ENCODE peak calls at places on chromosomes 1 and 21, in five cellular contexts. E, H, R, Y and G are unnamed samples.
A peak's percentile ranks its signal among the peaks of the same experiment; 100 is the strongest.

GRCh38 chr1:195886000-195886399 is 722.2 kb downstream of the KCNT2 start:
- DNase-seq in E (no peak), H (no peak), Y (no peak), R (no peak), G (no peak)

GRCh38 chr1:114078116-114078515 is 75.6 kb downstream of the SYT6 start:
- DNase-seq in R (no peak), E (no peak), H (peak; percentile 41), Y (no peak), G (no peak)

GRCh38 chr1:6280761-6281451 is 20.0 kb upstream of the GPR153 start:
- DNase-seq in E (no peak), H (no peak), Y (no peak), R (no peak), G (no peak)

GRCh38 chr1:246679211-246680177 is 44.7 kb upstream of the SCCPDH start:
- DNase-seq in H (no peak), R (no peak), E (no peak), Y (no peak), G (no peak)

GRCh38 chr1:212485895-212486590 is 53.3 kb downstream of the NENF start:
- DNase-seq in E (peak; percentile 97), H (no peak), Y (peak; percentile 38), R (peak; percentile 91), G (peak; percentile 95)

GRCh38 chr1:15788624-15789301 is 18.7 kb downstream of the UQCRHL start:
- DNase-seq in E (peak; percentile 75), R (no peak), Y (no peak), H (no peak), G (peak; percentile 47)

GRCh38 chr1:221397141-221397540 is 344.7 kb downstream of the DUSP10 start:
- DNase-seq in E (no peak), H (no peak), R (no peak), Y (no peak), G (no peak)

GRCh38 chr1:12405325-12406217 is 175.7 kb downstream of the VPS13D start:
- DNase-seq in E (peak; percentile 36), H (no peak), R (no peak), Y (no peak), G (peak; percentile 30)

GRCh38 chr1:94621392-94621791 is 79.8 kb upstream of the F3 start:
- DNase-seq in R (no peak), Y (no peak), E (peak; percentile 52), H (no peak), G (peak; percentile 37)

GRCh38 chr1:15350551-15351200 is 59.0 kb upstream of the EFHD2 start:
- DNase-seq in E (no peak), Y (no peak), R (no peak), H (no peak), G (no peak)

GRCh38 chr1:231867607-231868006 is 241.0 kb downstream of the DISC1 start:
- DNase-seq in Y (no peak), H (no peak), R (no peak), E (peak; percentile 49), G (no peak)

GRCh38 chr1:22184892-22185612 is 42.2 kb upstream of the WNT4 start:
- DNase-seq in E (no peak), R (no peak), Y (no peak), H (no peak), G (peak; percentile 10)

GRCh38 chr1:103180660-103181059 is 72.3 kb upstream of the COL11A1 start:
- DNase-seq in R (no peak), E (peak; percentile 72), Y (no peak), H (no peak), G (peak; percentile 71)

GRCh38 chr1:112618114-112618720 is 724 bp downstream of the ST7L start:
- DNase-seq in H (no peak), E (peak; percentile 44), R (no peak), Y (no peak), G (peak; percentile 46)

GRCh38 chr1:109895720-109896504 is 14.7 kb upstream of the CSF1 start:
- DNase-seq in R (no peak), E (peak; percentile 65), H (peak; percentile 79), Y (no peak), G (peak; percentile 49)

GRCh38 chr1:97826820-97827219 is 94.0 kb downstream of the DPYD start:
- DNase-seq in R (no peak), Y (no peak), E (no peak), H (no peak), G (no peak)

GRCh38 chr1:54312874-54313316 is 93.3 kb downstream of the SSBP3 start:
- DNase-seq in H (no peak), Y (no peak), R (no peak), E (peak; percentile 77), G (peak; percentile 72)

GRCh38 chr1:54317084-54317483 is 89.1 kb downstream of the SSBP3 start:
- DNase-seq in R (no peak), Y (no peak), E (peak; percentile 42), H (no peak), G (no peak)

GRCh38 chr1:54311506-54311905 is 94.7 kb downstream of the SSBP3 start:
- DNase-seq in R (no peak), H (no peak), Y (no peak), E (peak; percentile 33), G (no peak)

GRCh38 chr1:54318415-54318814 is 87.8 kb downstream of the SSBP3 start:
- DNase-seq in R (no peak), H (no peak), Y (no peak), E (no peak), G (no peak)

GRCh38 chr1:54314691-54315455 is 91.3 kb downstream of the SSBP3 start:
- DNase-seq in Y (no peak), E (no peak), H (no peak), R (no peak), G (no peak)
- H3K4me3 ChIP-seq in Y (no peak overlapping the region), E (no peak overlapping the region), H (no peak overlapping the region), R (no peak overlapping the region), G (no peak overlapping the region)

DNA sequence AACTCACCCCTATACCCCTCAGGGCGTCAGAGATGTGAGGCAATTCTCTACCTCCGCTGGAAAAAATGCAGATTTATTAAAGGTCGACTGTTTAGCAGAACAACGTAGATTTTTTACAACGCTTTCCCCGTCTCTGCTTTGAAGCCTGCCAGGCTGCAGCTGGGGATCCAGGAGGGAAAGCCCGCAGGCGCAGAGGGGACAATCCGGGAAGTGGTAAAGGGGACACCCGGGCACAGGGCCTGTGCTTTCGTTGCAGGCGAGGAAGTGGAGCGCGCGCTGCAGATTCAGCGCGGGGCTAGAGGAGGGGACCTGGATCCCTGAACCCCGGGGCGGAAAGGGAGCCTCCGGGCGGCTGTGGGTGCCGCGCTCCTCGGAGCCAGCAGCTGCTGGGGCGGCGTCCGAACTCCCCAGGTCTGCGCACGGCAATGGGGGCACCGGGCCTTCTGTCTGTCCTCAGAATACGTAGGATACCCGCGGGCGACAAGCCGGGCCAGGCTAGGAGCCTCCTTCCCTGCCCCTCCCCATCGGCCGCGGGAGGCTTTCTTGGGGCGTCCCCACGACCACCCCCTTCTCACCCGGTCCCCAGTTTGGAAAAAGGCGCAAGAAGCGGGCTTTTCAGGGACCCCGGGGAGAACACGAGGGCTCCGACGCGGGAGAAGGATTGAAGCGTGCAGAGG is 5.5 kb downstream of the SIM2 start:
- DNase-seq in R (no peak), E (peak; percentile 4), Y (no peak), H (no peak), G (no peak)
- H3K4me3 ChIP-seq in R (no peak overlapping the region), E (peak overlapping the region; percentile 39), Y (no peak overlapping the region), H (peak overlapping the region; percentile 63), G (no peak overlapping the region)

GRCh38 chr21:32572574-32573420 is 12.5 kb downstream of the TCP10L start:
- DNase-seq in H (no peak), Y (no peak), R (no peak), E (no peak), G (no peak)
- H3K4me3 ChIP-seq in H (no peak overlapping the region), Y (no peak overlapping the region), R (no peak overlapping the region), E (no peak overlapping the region), G (no peak overlapping the region)

GRCh38 chr1:181324797-181325616 is 158.3 kb upstream of the CACNA1E start:
- DNase-seq in Y (no peak), H (no peak), E (no peak), R (no peak), G (no peak)

DNA sequence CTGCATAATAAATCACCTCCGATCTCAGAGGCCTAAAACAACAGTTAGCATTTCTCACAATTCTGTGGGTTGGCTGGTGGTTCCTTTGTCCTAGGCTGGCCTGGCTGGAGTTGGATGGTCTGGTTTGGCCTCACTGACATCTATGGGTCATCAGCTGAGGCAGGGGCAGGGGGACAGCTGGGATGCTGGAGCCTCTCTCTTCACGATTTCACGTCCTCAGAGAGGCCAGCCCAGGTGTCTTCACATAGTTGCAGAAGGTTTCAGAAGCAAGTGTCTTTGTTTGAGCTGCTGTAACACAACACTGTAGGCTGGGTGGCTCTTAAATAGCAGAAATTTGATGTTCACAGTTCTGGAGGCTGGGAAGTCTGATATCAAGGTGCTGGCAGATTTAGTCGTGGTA is 155.5 kb upstream of the CACNA1E start:
- DNase-seq in Y (no peak), H (no peak), R (no peak), E (no peak), G (no peak)
- H3K4me3 ChIP-seq in Y (no peak overlapping the region), H (no peak overlapping the region), R (no peak overlapping the region), E (no peak overlapping the region), G (no peak overlapping the region)

DNA sequence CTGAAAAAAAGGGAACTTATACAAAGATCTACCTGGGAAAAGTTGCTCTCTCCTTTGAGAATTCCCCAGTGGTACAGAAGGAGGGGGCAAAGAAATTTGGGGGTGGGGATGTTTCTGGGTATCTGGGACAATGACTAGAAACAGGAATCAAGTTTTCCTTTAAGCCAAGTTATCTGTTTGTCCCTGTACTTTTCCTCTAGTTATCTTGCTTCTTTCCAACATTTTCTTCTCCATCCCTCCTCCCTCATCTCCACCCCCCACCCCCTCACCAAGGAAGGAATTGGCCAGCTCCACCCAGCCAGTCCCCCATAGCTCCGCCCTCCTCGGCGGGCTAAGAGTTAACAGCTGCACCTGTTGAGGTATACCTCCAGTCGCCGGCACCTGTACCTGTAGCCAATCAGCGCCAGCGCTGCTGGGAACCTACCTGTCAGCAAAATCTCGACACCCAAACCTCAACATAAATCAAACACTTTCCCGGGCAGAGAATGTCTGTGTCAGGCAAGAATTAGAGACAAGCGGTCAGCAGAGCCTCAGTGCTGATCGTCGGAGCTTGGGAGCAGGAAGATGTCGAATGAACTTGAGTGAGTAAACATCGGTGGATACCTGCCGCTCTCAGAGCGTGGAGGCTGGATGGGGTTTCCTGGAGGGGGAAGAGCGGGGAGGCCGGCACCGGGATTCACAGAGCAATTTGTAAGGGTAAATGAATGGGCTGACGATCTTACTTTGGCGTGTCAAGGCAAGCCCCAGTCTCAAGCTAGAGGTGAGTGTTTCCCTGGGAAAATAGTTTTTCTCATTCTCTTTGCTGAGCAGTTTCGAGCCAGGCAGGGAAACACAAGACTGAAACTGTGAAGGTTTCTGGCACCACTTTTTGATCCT is at the start of gene GRHL3:
- DNase-seq in Y (no peak), H (no peak), E (no peak), R (peak; percentile 81), G (no peak)
- H3K4me3 ChIP-seq in Y (peak within 1 kb of the TSS; percentile 66), H (no peak within 1 kb of the TSS), E (no peak within 1 kb of the TSS), R (peak within 1 kb of the TSS; percentile 25), G (peak within 1 kb of the TSS; percentile 16)

GRCh38 chr1:119869962-119870361 is 26.4 kb downstream of the ADAM30 start:
- DNase-seq in Y (no peak), H (no peak), R (no peak), E (no peak), G (no peak)

GRCh38 chr1:119871881-119872280 is 24.4 kb downstream of the ADAM30 start:
- DNase-seq in R (no peak), H (no peak), Y (no peak), E (peak; percentile 63), G (peak; percentile 46)

GRCh38 chr1:119873166-119874025 is 22.9 kb downstream of the ADAM30 start:
- DNase-seq in H (no peak), Y (no peak), R (no peak), E (peak; percentile 86), G (peak; percentile 88)

GRCh38 chr1:119868176-119868575 is 28.1 kb downstream of the ADAM30 start:
- DNase-seq in Y (no peak), E (no peak), R (no peak), H (no peak), G (no peak)

GRCh38 chr1:119870917-119871486 is 25.3 kb downstream of the ADAM30 start:
- DNase-seq in Y (peak; percentile 78), R (peak; percentile 76), E (peak; percentile 72), H (peak; percentile 78), G (peak; percentile 83)
- H3K4me3 ChIP-seq in Y (no peak overlapping the region), R (no peak overlapping the region), E (no peak overlapping the region), H (peak overlapping the region; percentile 49), G (no peak overlapping the region)